ENCODE peak calls at places on chromosomes 1 and 21, in seven cellular contexts. N is activated CD4-positive, alpha-beta T cell treated with anti-CD3 and anti-CD28 coated beads for 48 hours; S is CD8-positive, alpha-beta T cell; C is NCI-H1092; D is ecto neural progenitor cell; Y is stimulated activated CD8-positive, alpha-beta memory T cell treated with anti-CD3 and anti-CD28 coated beads, Interleukin-12 subunit alpha, Interleukin-12 subunit beta, amount 100 ng/mL, for 1 hour; V is mesendoderm. Z is an unnamed sample.

GRCh38 chr1:2916153-2916552 is 105.1 kb upstream of the ACTRT2 start:
- DNase-seq in N (no peak), S (no peak), C (no peak), D (no peak), Y (no peak), V (no peak), Z (no peak)

GRCh38 chr1:20112279-20113000 is 6.9 kb downstream of the PLA2G2D start:
- DNase-seq in N (peak), S (no peak), C (no peak), D (no peak), Y (no peak), V (no peak), Z (no peak)

GRCh38 chr1:54375331-54376084 is 30.7 kb downstream of the SSBP3 start:
- DNase-seq in N (no peak), S (no peak), C (no peak), D (no peak), Y (no peak), V (peak), Z (no peak)

GRCh38 chr1:150981177-150981804 is 801 bp upstream of the ANXA9 start:
- DNase-seq in N (no peak), S (no peak), C (no peak), D (peak), Y (no peak), V (peak), Z (no peak)

GRCh38 chr1:71792264-71792663 is 490.1 kb downstream of the NEGR1 start:
- DNase-seq in N (no peak), S (no peak), C (no peak), D (no peak), Y (no peak), V (no peak), Z (no peak)

GRCh38 chr1:90127288-90127953 is 132.5 kb downstream of the ZNF326 start:
- DNase-seq in N (no peak), S (no peak), C (no peak), D (no peak), Y (no peak), V (no peak), Z (no peak)

GRCh38 chr21:15682977-15683376 is 46.8 kb upstream of the USP25 start:
- DNase-seq in N (no peak), S (no peak), C (no peak), D (no peak), Y (no peak), V (no peak), Z (no peak)

GRCh38 chr1:8764301-8764937 is 53.0 kb downstream of the RERE start:
- DNase-seq in N (no peak), S (no peak), C (no peak), D (no peak), Y (no peak), V (peak), Z (no peak)

GRCh38 chr1:229058716-229059115 is 212.2 kb upstream of the RAB4A start:
- DNase-seq in N (no peak), S (no peak), C (peak), D (no peak), Y (no peak), V (no peak), Z (no peak)

GRCh38 chr1:55081188-55081904 is 42.0 kb downstream of the PCSK9 start:
- DNase-seq in N (no peak), S (no peak), C (no peak), D (no peak), Y (no peak), V (peak), Z (no peak)

GRCh38 chr1:16189921-16190499 is 22.4 kb downstream of the ARHGEF19 start:
- DNase-seq in N (no peak), S (no peak), C (peak), D (peak), Y (no peak), V (no peak), Z (no peak)

GRCh38 chr1:29282924-29283803 is 46.8 kb downstream of the PTPRU start:
- DNase-seq in N (peak), S (no peak), C (no peak), D (peak), Y (no peak), V (peak), Z (no peak)

GRCh38 chr1:218249757-218250156 is 35.3 kb upstream of the RRP15 start:
- DNase-seq in N (no peak), S (no peak), C (peak), D (no peak), Y (no peak), V (no peak), Z (no peak)

GRCh38 chr1:2344121-2344681 is 47.2 kb downstream of the MORN1 start:
- DNase-seq in N (no peak), S (no peak), C (no peak), D (no peak), Y (no peak), V (no peak), Z (no peak)

GRCh38 chr1:91679446-91679845 is 178.8 kb downstream of the CDC7 start:
- DNase-seq in N (no peak), S (no peak), C (no peak), D (no peak), Y (no peak), V (no peak), Z (no peak)

GRCh38 chr1:11138952-11139351 is 39.3 kb upstream of the EXOSC10 start:
- DNase-seq in N (no peak), S (no peak), C (no peak), D (no peak), Y (no peak), V (no peak), Z (no peak)